ENCODE peak calls at places on chromosomes 16 and 17, in ten cellular contexts. N, B, K, Y, I, E, F, A, H and Q are unnamed samples.

GRCh38 chr16:88810868-88811599 is 694 bp downstream of the APRT start:
- DNase-seq in N (peak), B (peak), K (peak), Y (peak), I (peak), E (peak), F (peak), A (peak), H (peak), Q (peak)

GRCh38 chr17:78573955-78574354 is 3.2 kb downstream of the DNAH17 start:
- DNase-seq in N (no peak), B (no peak), K (no peak), Y (no peak), I (no peak), E (no peak), F (no peak), A (no peak), H (no peak), Q (no peak)

GRCh38 chr17:58391302-58391984 is 25.9 kb downstream of the RNF43 start:
- DNase-seq in N (no peak), B (peak), K (no peak), Y (peak), I (no peak), E (no peak), F (no peak), A (peak), H (no peak), Q (peak)

GRCh38 chr17:62627904-62628603 is 584 bp downstream of the MRC2 start:
- DNase-seq in N (peak), B (peak), K (peak), Y (no peak), I (peak), E (no peak), F (no peak), A (no peak), H (peak), Q (peak)

GRCh38 chr16:4179020-4179419 is 62.8 kb upstream of the ADCY9 start:
- DNase-seq in N (peak), B (peak), K (peak), Y (peak), I (peak), E (no peak), F (no peak), A (peak), H (no peak), Q (peak)

GRCh38 chr17:63434951-63435571 is 11.0 kb downstream of the CYB561 start:
- DNase-seq in N (peak), B (peak), K (no peak), Y (peak), I (no peak), E (no peak), F (peak), A (peak), H (peak), Q (peak)

GRCh38 chr17:59056857-59057256 is 49.8 kb downstream of the TRIM37 start:
- DNase-seq in N (no peak), B (no peak), K (no peak), Y (no peak), I (no peak), E (no peak), F (no peak), A (no peak), H (no peak), Q (no peak)

GRCh38 chr17:50268632-50269287 is 5.5 kb upstream of the TMEM92 start:
- DNase-seq in N (no peak), B (no peak), K (no peak), Y (no peak), I (no peak), E (no peak), F (peak), A (no peak), H (peak), Q (no peak)

GRCh38 chr17:75350029-75350428 is 55.4 kb downstream of the GRB2 start:
- DNase-seq in N (no peak), B (no peak), K (no peak), Y (no peak), I (no peak), E (no peak), F (no peak), A (no peak), H (no peak), Q (no peak)

GRCh38 chr16:53341787-53342186 is 92.5 kb upstream of the RBL2 start:
- DNase-seq in N (no peak), B (no peak), K (no peak), Y (no peak), I (no peak), E (no peak), F (no peak), A (no peak), H (no peak), Q (no peak)
- H3K4me3 ChIP-seq in N (no peak), B (no peak), K (no peak), Y (no peak), I (no peak), E (no peak), F (no peak), A (no peak), H (no peak), Q (no peak)

GRCh38 chr17:18248811-18249210 is 9.7 kb downstream of the FLII start:
- DNase-seq in N (no peak), B (no peak), K (no peak), Y (no peak), I (no peak), E (no peak), F (no peak), A (no peak), H (no peak), Q (no peak)
- H3K4me3 ChIP-seq in N (peak), B (no peak), K (no peak), Y (no peak), I (no peak), E (no peak), F (no peak), A (no peak), H (no peak), Q (no peak)

GRCh38 chr16:3168706-3169105 is 19.3 kb upstream of the OR1F1 start:
- DNase-seq in N (no peak), B (no peak), K (no peak), Y (no peak), I (no peak), E (no peak), F (no peak), A (peak), H (no peak), Q (no peak)

GRCh38 chr16:3171855-3172593 is 16.0 kb upstream of the OR1F1 start:
- DNase-seq in N (no peak), B (no peak), K (peak), Y (no peak), I (no peak), E (no peak), F (peak), A (peak), H (no peak), Q (peak)

GRCh38 chr16:3171181-3171854 is 16.7 kb upstream of the OR1F1 start:
- DNase-seq in N (no peak), B (no peak), K (peak), Y (no peak), I (no peak), E (no peak), F (no peak), A (peak), H (peak), Q (no peak)

GRCh38 chr16:3173892-3174617 is 13.9 kb upstream of the OR1F1 start:
- DNase-seq in N (no peak), B (no peak), K (peak), Y (no peak), I (no peak), E (no peak), F (peak), A (peak), H (peak), Q (no peak)

GRCh38 chr16:3170440-3171180 is 17.4 kb upstream of the OR1F1 start:
- DNase-seq in N (no peak), B (no peak), K (peak), Y (peak), I (no peak), E (no peak), F (peak), A (no peak), H (peak), Q (no peak)
- H3K4me3 ChIP-seq in N (peak), B (no peak), K (peak), Y (no peak), I (no peak), E (no peak), F (peak), A (peak), H (no peak), Q (no peak)

DNA sequence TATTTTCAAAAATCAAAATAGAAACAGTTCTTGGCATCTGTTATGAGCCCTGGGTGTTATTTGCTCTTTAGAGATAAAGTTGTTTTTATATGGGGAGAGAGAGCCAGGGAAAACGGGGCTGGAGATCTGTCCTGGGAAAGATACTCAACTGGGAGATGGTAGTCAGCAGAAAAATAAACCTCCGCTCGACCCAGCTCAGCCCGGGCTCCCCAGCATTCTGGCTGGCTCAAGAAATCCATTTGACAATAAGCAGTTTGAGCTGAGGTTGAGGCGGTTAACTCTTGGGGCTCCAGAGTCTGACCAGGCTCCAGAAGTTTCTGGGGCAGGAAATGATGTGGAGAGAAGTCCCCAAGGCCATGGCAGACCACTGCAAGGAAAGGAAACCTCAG is 151.9 kb downstream of the IRX5 start:
- DNase-seq in N (no peak), B (no peak), K (no peak), Y (no peak), I (no peak), E (no peak), F (peak), A (no peak), H (no peak), Q (no peak)
- H3K4me3 ChIP-seq in N (peak), B (no peak), K (no peak), Y (no peak), I (no peak), E (no peak), F (no peak), A (no peak), H (no peak), Q (no peak)

DNA sequence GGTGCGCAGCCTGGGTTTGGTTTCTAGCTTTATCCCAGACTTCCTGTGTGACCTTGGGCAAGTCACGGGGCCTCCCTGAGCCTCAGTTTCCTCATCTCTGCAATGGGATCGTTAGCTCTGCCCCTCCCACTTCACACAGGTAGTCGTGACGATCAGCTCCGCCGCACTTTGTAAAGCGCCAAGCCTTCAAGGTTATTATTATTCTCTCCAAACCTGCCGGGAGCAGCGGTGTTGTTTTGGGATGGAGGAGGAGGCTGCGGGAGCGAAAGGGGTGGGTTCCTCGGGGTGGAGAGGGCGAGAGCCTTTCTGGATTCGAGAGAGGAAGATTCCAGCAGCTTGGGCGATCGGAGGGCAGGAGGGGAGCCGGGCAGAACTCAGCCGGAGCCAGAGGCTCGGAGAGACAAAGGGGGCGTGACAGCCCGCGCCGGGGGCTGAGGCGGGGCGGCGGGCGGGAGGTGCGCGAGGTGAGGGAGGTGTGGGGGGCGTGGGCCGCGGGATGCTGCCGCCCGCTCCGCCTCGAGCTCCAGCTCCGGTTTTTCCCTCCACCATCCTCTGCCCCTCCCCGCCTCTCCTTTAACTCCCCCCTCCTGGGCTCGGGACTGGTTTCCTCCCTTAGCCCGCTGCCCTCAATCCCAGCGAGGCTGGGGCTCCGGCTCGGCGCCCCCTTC is at the start of gene EFNB3:
- DNase-seq in N (no peak), B (no peak), K (peak), Y (peak), I (peak), E (no peak), F (peak), A (no peak), H (no peak), Q (peak)
- H3K4me3 ChIP-seq in N (peak), B (no peak), K (peak), Y (peak), I (peak), E (peak), F (peak), A (peak), H (no peak), Q (peak)